ENCODE peak calls at places on chromosomes 7 and 10, in seven cellular contexts. N is dorsolateral prefrontal cortex; B is natural killer cell; Q is NCI-H748 treated with DMSO at 0.1 percent for 48 hours; T is M059J; A is heart right ventricle; H is stimulated activated CD4-positive, alpha-beta T cell treated with anti-CD3 and anti-CD28 coated beads, TNF-alpha, amount 100 ng/mL, for 48 hours. J is an unnamed sample.

GRCh38 chr10:72126184-72126871 is 38.0 kb upstream of the SPOCK2 start:
- DNase-seq in T (peak; percentile 58), B (no peak), A (no peak), Q (peak; percentile 5), N (no peak), H (no peak), J (no peak)

GRCh38 chr10:67767245-67767644 is 70.7 kb downstream of the DNAJC12 start:
- DNase-seq in Q (no peak), H (no peak), A (no peak), T (no peak), B (no peak), N (no peak), J (no peak)

GRCh38 chr10:126948355-126949160 is 43.3 kb downstream of the DOCK1 start:
- DNase-seq in N (no peak), Q (no peak), B (no peak), A (no peak), T (no peak), H (no peak), J (no peak)

GRCh38 chr10:51288511-51288910 is 214.2 kb downstream of the PRKG1 start:
- DNase-seq in H (no peak), T (no peak), N (no peak), A (no peak), Q (no peak), B (no peak), J (no peak)

GRCh38 chr10:121069061-121069850 is 218.1 kb downstream of the WDR11 start:
- DNase-seq in B (no peak), H (no peak), T (peak; percentile 91), A (no peak), Q (no peak), N (no peak), J (no peak)

GRCh38 chr10:71232089-71232998 is 20.0 kb downstream of the UNC5B start:
- DNase-seq in Q (no peak), T (no peak), B (no peak), H (no peak), A (peak; percentile 83), N (peak; percentile 96), J (no peak)

GRCh38 chr7:29598607-29599006 is 35.0 kb downstream of the PRR15 start:
- DNase-seq in T (no peak), H (no peak), A (no peak), N (no peak), Q (peak; percentile 39), B (no peak), J (no peak)

GRCh38 chr7:46256870-46257528 is 335.9 kb upstream of the IGFBP3 start:
- DNase-seq in N (no peak), T (peak; percentile 92), Q (no peak), A (no peak), H (no peak), B (no peak), J (no peak)

GRCh38 chr10:28632597-28632940 is 44.8 kb upstream of the BAMBI start:
- DNase-seq in N (no peak), B (no peak), H (no peak), A (no peak), T (peak; percentile 69), Q (no peak), J (no peak)

GRCh38 chr10:101238732-101239105 is 9.5 kb upstream of the LBX1 start:
- DNase-seq in B (no peak), N (no peak), Q (no peak), A (no peak), H (no peak), T (no peak), J (no peak)

GRCh38 chr7:99733448-99733847 is 1.5 kb downstream of the CYP3A7 start:
- DNase-seq in N (no peak), T (no peak), B (no peak), Q (no peak), A (no peak), H (no peak), J (no peak)

GRCh38 chr7:130213820-130214219 is 6.2 kb downstream of the SSMEM1 start:
- DNase-seq in B (no peak), N (no peak), T (no peak), Q (no peak), H (no peak), A (no peak), J (no peak)

GRCh38 chr10:88938039-88938438 is 14.5 kb downstream of the ACTA2 start:
- DNase-seq in N (no peak), Q (no peak), H (no peak), B (no peak), A (no peak), T (no peak), J (no peak)

GRCh38 chr10:22598488-22598887 is 115.9 kb downstream of the PIP4K2A start:
- DNase-seq in H (no peak), T (peak; percentile 32), Q (no peak), B (no peak), A (no peak), N (no peak), J (no peak)

GRCh38 chr7:22281481-22281880 is 75.5 kb downstream of the RAPGEF5 start:
- DNase-seq in A (no peak), B (no peak), T (no peak), N (no peak), Q (no peak), H (no peak), J (no peak)

GRCh38 chr10:33950216-33950615 is 615.7 kb upstream of the NRP1 start:
- DNase-seq in A (no peak), T (no peak), B (no peak), Q (no peak), H (no peak), N (no peak), J (no peak)

GRCh38 chr10:124685251-124685650 is 58.9 kb downstream of the FAM53B start:
- DNase-seq in N (peak; percentile 78), T (no peak), B (no peak), H (no peak), Q (no peak), A (no peak), J (no peak)

GRCh38 chr10:132575320-132576201 is 38.0 kb downstream of the INPP5A start:
- DNase-seq in B (peak; percentile 39), Q (no peak), T (peak; percentile 96), A (no peak), N (no peak), H (no peak), J (peak; percentile 19)

GRCh38 chr10:78177013-78177370 is 143.3 kb downstream of the RPS24 start:
- DNase-seq in N (peak; percentile 95), H (no peak), T (peak; percentile 13), B (no peak), A (no peak), Q (no peak), J (no peak)

GRCh38 chr7:151727579-151728285 is 149.2 kb downstream of the PRKAG2 start:
- DNase-seq in T (peak; percentile 100), N (no peak), A (peak; percentile 53), H (peak; percentile 27), B (no peak), Q (no peak), J (peak; percentile 17)

GRCh38 chr10:91909178-91909677 is at the start of gene FGFBP3:
- DNase-seq in Q (peak; percentile 53), B (no peak), H (peak; percentile 24), A (peak; percentile 18), T (peak; percentile 62), N (no peak), J (no peak)

GRCh38 chr7:70681847-70682350 is 450.0 kb upstream of the GALNT17 start:
- DNase-seq in A (no peak), H (no peak), N (no peak), B (no peak), T (no peak), Q (no peak), J (no peak)

GRCh38 chr7:99468336-99468918 is 2.5 kb upstream of the ATP5MF start:
- DNase-seq in Q (no peak), B (no peak), N (no peak), A (no peak), H (no peak), T (no peak), J (no peak)

GRCh38 chr7:8261711-8262695 is at the start of gene ICA1:
- DNase-seq in A (peak; percentile 80), H (peak; percentile 11), T (peak; percentile 8), N (peak; percentile 63), Q (peak; percentile 77), B (no peak), J (peak; percentile 20)

GRCh38 chr7:157168571-157168970 is 29.8 kb downstream of the UBE3C start:
- DNase-seq in A (no peak), N (no peak), Q (no peak), B (no peak), H (no peak), T (no peak), J (no peak)

GRCh38 chr7:96701258-96701657 is 8.4 kb downstream of the SEM1 start:
- DNase-seq in N (no peak), A (no peak), H (no peak), T (no peak), Q (no peak), B (no peak), J (no peak)

GRCh38 chr10:24952701-24953349 is 419 bp upstream of the PRTFDC1 start:
- DNase-seq in A (peak; percentile 54), Q (peak; percentile 7), T (peak; percentile 76), H (no peak), N (peak; percentile 44), B (peak; percentile 53), J (peak; percentile 15)

GRCh38 chr10:87925570-87925969 is 62.1 kb downstream of the PTEN start:
- DNase-seq in Q (peak; percentile 92), B (no peak), A (no peak), H (no peak), N (no peak), T (peak; percentile 73), J (no peak)